ENCODE peak calls at places on chromosomes 3 and 15, in eight cellular contexts. Y is RWPE2; K is endothelial cell; P is AG08396; Q is stimulated activated CD8-positive, alpha-beta memory T cell treated with anti-CD3 and anti-CD28 coated beads, Interleukin-7, amount 100 ng/mL, for 24 hours; E is breast epithelium; B is T-helper 17 cell; T is iPS-NIHi11. N is an unnamed sample.

GRCh38 chr15:83514584-83514983 is 67.4 kb downstream of the SH3GL3 start:
- DNase-seq in Y (no peak), K (no peak), P (no peak), Q (no peak), E (no peak), B (no peak), T (no peak), N (no peak)

GRCh38 chr3:122021811-122022401 is at the start of gene ILDR1:
- DNase-seq in Y (no peak), K (peak; percentile 11), P (no peak), Q (no peak), E (peak; percentile 56), B (no peak), T (peak; percentile 84), N (peak; percentile 65)

GRCh38 chr3:9316881-9317341 is 45.9 kb upstream of the THUMPD3 start:
- DNase-seq in Y (no peak), K (peak; percentile 38), P (peak; percentile 34), Q (no peak), E (no peak), B (no peak), T (peak; percentile 41), N (no peak)

GRCh38 chr3:188526057-188526456 is 372.1 kb downstream of the LPP start:
- DNase-seq in Y (no peak), K (no peak), P (no peak), Q (no peak), E (no peak), B (no peak), T (no peak), N (peak; percentile 62)

GRCh38 chr3:71444028-71444860 is 139.3 kb downstream of the FOXP1 start:
- DNase-seq in Y (peak; percentile 84), K (peak; percentile 39), P (peak; percentile 71), Q (no peak), E (peak; percentile 69), B (peak; percentile 44), T (no peak), N (peak; percentile 80)

GRCh38 chr15:35319354-35319753 is 226.6 kb downstream of the DPH6 start:
- DNase-seq in Y (peak; percentile 71), K (no peak), P (no peak), Q (no peak), E (no peak), B (no peak), T (no peak), N (no peak)

GRCh38 chr3:33980252-33980651 is 181.8 kb downstream of the PDCD6IP start:
- DNase-seq in Y (no peak), K (no peak), P (peak; percentile 77), Q (no peak), E (no peak), B (no peak), T (peak; percentile 61), N (no peak)

GRCh38 chr3:129936757-129937156 is 37.8 kb upstream of the TRH start:
- DNase-seq in Y (no peak), K (no peak), P (peak; percentile 44), Q (no peak), E (no peak), B (no peak), T (no peak), N (no peak)

GRCh38 chr15:83764201-83764839 is 110.4 kb downstream of the ADAMTSL3 start:
- DNase-seq in Y (no peak), K (no peak), P (no peak), Q (no peak), E (no peak), B (no peak), T (no peak), N (no peak)

GRCh38 chr15:88401972-88402656 is 65.1 kb downstream of the MRPL46 start:
- DNase-seq in Y (no peak), K (no peak), P (no peak), Q (no peak), E (no peak), B (no peak), T (peak; percentile 33), N (no peak)

GRCh38 chr3:159971311-159971710 is 17.3 kb upstream of the IL12A start:
- DNase-seq in Y (no peak), K (no peak), P (no peak), Q (no peak), E (no peak), B (no peak), T (no peak), N (no peak)

GRCh38 chr3:13352621-13353131 is 67.4 kb downstream of the NUP210 start:
- DNase-seq in Y (no peak), K (no peak), P (peak; percentile 36), Q (peak; percentile 32), E (no peak), B (no peak), T (no peak), N (no peak)

GRCh38 chr15:55737373-55737772 is 5.6 kb downstream of the PRTG start:
- DNase-seq in Y (no peak), K (peak; percentile 22), P (no peak), Q (no peak), E (no peak), B (no peak), T (no peak), N (no peak)

GRCh38 chr3:13052191-13052590 is 21.0 kb downstream of the IQSEC1 start:
- DNase-seq in Y (no peak), K (no peak), P (no peak), Q (no peak), E (no peak), B (no peak), T (no peak), N (no peak)

GRCh38 chr3:169241575-169241927 is 422.0 kb downstream of the MECOM start:
- DNase-seq in Y (no peak), K (no peak), P (peak; percentile 21), Q (no peak), E (no peak), B (no peak), T (no peak), N (no peak)

GRCh38 chr15:78241017-78241416 is 6.7 kb upstream of the ACSBG1 start:
- DNase-seq in Y (peak; percentile 87), K (peak; percentile 95), P (peak; percentile 91), Q (peak; percentile 72), E (peak; percentile 86), B (peak; percentile 72), T (peak; percentile 90), N (peak; percentile 87)

N was measured in lower lobe of right lung.